ENCODE peak calls at places on chromosomes 13 and 19, in six cellular contexts. F is stomach, X is breast epithelium, P is vagina, G is heart left ventricle, H is omental fat pad. B is an unnamed sample.

GRCh38 chr19:53372196-53372595 is 6.7 kb downstream of the ZNF525 start:
- DNase-seq in X (no peak), P (no peak), G (no peak), F (no peak), H (no peak), B (no peak)

GRCh38 chr19:6740589-6741348 is 1.3 kb downstream of the TRIP10 start:
- DNase-seq in H (no peak), F (peak; percentile 45), G (peak; percentile 78), P (no peak), X (no peak), B (no peak)

GRCh38 chr19:29666634-29667389 is 1.6 kb downstream of the PLEKHF1 start:
- DNase-seq in H (peak; percentile 49), X (peak; percentile 62), P (no peak), F (peak; percentile 54), G (peak; percentile 81), B (peak; percentile 78)

GRCh38 chr19:45822716-45823115 is 7.6 kb upstream of the RSPH6A start:
- DNase-seq in F (no peak), H (no peak), X (no peak), P (no peak), G (no peak), B (no peak)

GRCh38 chr13:113491418-113491883 is 940 bp upstream of the DCUN1D2 start:
- DNase-seq in P (no peak), H (no peak), X (no peak), F (peak; percentile 37), G (peak; percentile 58), B (no peak)

GRCh38 chr13:109616021-109616420 is 170.4 kb downstream of the IRS2 start:
- DNase-seq in X (no peak), H (no peak), P (no peak), G (no peak), F (no peak), B (no peak)

GRCh38 chr19:45508681-45508930 is 1.3 kb downstream of the VASP start:
- DNase-seq in G (no peak), F (no peak), P (no peak), X (no peak), H (no peak), B (no peak)

GRCh38 chr13:29810145-29810742 is 40.2 kb downstream of the UBL3 start:
- DNase-seq in F (no peak), H (no peak), X (no peak), P (no peak), G (no peak), B (no peak)

GRCh38 chr13:31951215-31951678 is 80.3 kb upstream of the FRY start:
- DNase-seq in P (no peak), X (peak; percentile 31), G (peak; percentile 77), H (no peak), F (peak; percentile 64), B (peak; percentile 50)

GRCh38 chr13:98478134-98479129 is 98.5 kb downstream of the STK24 start:
- DNase-seq in G (no peak), X (no peak), P (no peak), F (no peak), H (no peak), B (no peak)

GRCh38 chr19:3503036-3503572 is 2.6 kb upstream of the DOHH start:
- DNase-seq in X (no peak), P (no peak), G (no peak), F (no peak), H (no peak), B (no peak)

GRCh38 chr19:38977445-38978314 is 2.1 kb upstream of the FBXO17 start:
- DNase-seq in F (no peak), G (no peak), P (no peak), X (no peak), H (no peak), B (no peak)

GRCh38 chr13:32731074-32731473 is 144.8 kb downstream of the PDS5B start:
- DNase-seq in X (no peak), P (no peak), H (no peak), F (no peak), G (no peak), B (no peak)

GRCh38 chr13:81610613-81611012 is 1269.7 kb upstream of the SPRY2 start:
- DNase-seq in H (no peak), P (no peak), G (no peak), X (no peak), F (no peak), B (no peak)

GRCh38 chr19:38204728-38205127 is 19.3 kb downstream of the DPF1 start:
- DNase-seq in H (no peak), F (no peak), X (no peak), P (no peak), G (no peak), B (no peak)

GRCh38 chr13:31476266-31476665 is 263.1 kb upstream of the RXFP2 start:
- DNase-seq in G (peak; percentile 33), P (no peak), H (no peak), X (no peak), F (no peak), B (no peak)

GRCh38 chr13:73782781-73783180 is 351.4 kb downstream of the KLF12 start:
- DNase-seq in P (no peak), X (no peak), F (no peak), H (no peak), G (no peak), B (no peak)

GRCh38 chr13:83819611-83820010 is 62.7 kb downstream of the SLITRK1 start:
- DNase-seq in F (no peak), P (no peak), H (no peak), G (no peak), X (no peak), B (no peak)

GRCh38 chr13:75961911-75962310 is 325.8 kb downstream of the LMO7 start:
- DNase-seq in F (no peak), X (no peak), H (no peak), P (no peak), G (no peak), B (no peak)

GRCh38 chr13:111329641-111330040 is 9.2 kb downstream of the TEX29 start:
- DNase-seq in F (no peak), X (no peak), H (no peak), P (peak; percentile 43), G (no peak), B (no peak)

GRCh38 chr13:28659611-28659970 is 661 bp downstream of the POMP start:
- DNase-seq in F (no peak), X (no peak), H (no peak), P (no peak), G (no peak), B (no peak)

GRCh38 chr19:50794074-50794777 is 4.0 kb downstream of the ACP4 start:
- DNase-seq in X (no peak), F (no peak), G (no peak), P (no peak), H (no peak), B (no peak)

GRCh38 chr19:995051-995827 is 5.0 kb upstream of the GRIN3B start:
- DNase-seq in H (no peak), F (no peak), P (no peak), X (no peak), G (no peak), B (no peak)

GRCh38 chr13:34671136-34671535 is 270.9 kb upstream of the NBEA start:
- DNase-seq in P (no peak), G (peak; percentile 65), F (no peak), H (no peak), X (no peak), B (no peak)

GRCh38 chr13:90717451-90717936 is 630.0 kb upstream of the MIR17HG start:
- DNase-seq in H (no peak), X (no peak), G (no peak), P (no peak), F (no peak), B (no peak)

DNA sequence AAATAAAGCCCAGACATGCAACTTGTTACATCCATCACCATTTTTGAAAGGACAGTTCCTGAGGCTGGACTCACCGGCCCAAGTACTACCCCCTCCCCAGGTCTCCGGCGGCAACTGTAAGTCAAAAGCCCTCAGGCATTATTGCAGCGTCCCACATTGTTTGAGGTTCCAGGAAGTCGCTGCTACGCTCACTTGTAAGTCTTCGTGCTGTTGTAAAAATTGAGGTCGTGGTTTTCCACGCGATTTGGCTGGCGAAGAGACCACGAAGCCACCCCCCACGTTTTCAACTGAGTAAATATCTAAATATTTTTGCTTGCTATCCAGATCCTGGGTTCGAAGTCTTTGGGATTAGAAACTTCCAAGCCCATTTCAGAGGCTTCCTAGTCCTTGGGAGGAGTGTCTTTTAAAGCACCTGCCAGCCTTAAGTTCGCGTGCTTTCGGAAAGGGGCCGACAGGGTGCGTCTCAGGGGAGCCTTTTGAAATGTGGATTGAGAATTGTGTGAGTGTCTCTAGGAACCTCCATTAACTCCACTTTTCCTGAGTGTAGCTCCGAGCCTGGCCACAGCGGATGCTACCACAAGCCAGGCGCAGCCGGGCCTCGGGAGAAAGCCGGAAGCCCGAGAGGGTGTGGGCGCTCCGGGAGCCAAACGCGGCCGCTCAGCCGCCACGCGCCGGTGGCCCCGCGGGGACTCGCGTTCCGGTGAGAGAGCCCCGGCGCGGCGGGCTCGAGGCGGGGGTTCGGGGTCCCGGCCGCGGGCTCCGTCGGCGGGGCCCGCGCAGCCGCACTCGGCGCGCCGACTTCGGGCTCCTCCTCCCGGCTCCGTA is at the start of gene FNDC3A:
- DNase-seq in F (peak; percentile 41), H (no peak), P (no peak), G (peak; percentile 43), X (peak; percentile 44), B (peak; percentile 88)
- TF ChIP-seq CTCF in F (no peak), H (no peak), P (no peak), G (no peak), X (no peak), B (no peak)

GRCh38 chr13:48400820-48401219 is 12.1 kb downstream of the LPAR6 start:
- DNase-seq in P (no peak), F (no peak), X (no peak), H (no peak), G (no peak), B (no peak)
- TF ChIP-seq CTCF in P (no peak), F (no peak), X (no peak), H (no peak), G (no peak), B (no peak)

DNA sequence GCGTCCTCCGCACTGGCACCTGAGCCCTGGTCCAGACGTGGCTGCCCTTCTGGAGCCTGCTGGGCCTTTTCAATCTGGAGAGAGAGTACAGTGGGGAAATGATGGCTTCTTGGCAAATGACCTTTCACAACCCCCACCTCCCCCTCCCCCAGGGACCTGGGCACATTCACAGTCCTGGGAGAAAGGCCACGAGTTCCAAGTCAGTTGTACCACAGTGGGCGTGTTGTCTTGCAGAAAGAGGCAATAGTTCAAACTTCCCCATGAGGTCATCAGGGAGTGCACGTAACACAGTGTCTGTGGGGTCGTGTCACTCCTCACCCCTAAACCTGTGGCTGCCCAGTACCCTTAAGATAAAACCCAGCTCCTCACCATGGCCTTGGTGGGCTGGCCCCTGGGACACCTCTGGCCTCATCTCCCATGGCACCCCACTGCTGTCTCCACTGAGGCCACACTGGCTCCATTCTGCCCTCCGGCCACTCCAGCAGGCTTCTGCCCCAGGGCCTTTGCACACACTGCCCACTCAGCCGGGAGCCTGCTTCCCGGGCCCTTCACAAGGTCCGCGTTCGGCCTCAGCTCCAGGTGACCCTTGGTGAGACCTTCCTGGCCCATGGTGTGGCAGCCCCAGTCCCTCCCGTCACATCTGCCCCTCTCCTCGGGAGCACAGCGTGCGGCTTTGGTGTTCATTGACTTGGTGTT is 13.3 kb downstream of the PLIN4 start:
- DNase-seq in F (no peak), G (no peak), H (no peak), P (no peak), X (no peak), B (no peak)
- TF ChIP-seq CTCF in F (no peak), G (no peak), H (no peak), P (no peak), X (no peak), B (no peak)

DNA sequence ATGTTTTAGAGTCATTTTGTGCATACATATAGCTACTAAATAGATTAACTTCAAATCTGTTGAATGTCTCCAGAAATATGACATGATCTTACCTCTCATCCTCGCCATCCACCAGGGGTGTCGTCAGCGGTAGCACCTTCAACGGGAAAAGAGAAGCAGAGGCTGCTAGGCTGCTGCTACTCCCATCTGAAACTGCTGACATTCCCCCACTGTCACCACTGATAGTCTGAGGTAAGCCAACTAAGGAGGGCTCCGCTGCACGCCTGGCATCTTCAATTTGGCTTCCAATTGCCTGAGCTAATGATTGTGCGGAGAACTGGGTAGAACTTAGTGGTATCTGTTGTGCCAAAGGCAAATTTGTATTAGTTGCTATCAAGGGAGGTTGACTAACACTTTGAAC is 3.1 kb downstream of the TSC22D1 start:
- DNase-seq in X (no peak), P (no peak), F (no peak), H (no peak), G (no peak), B (no peak)
- TF ChIP-seq CTCF in X (no peak), P (no peak), F (no peak), H (no peak), G (no peak), B (no peak)